ENCODE peak calls at places on chromosomes 5 and 9, in four cellular contexts. K is heart right ventricle; R is CD8-positive, alpha-beta T cell; E is GM23248. C is an unnamed sample. For H3K9me3 and H3K4me1, the result is how much of the 10 kb centered on the place peaks cover.

GRCh38 chr5:54718647-54719046 is 201.1 kb downstream of the SNX18 start:
- DNase-seq in E (peak), R (no peak), K (peak), C (peak)

GRCh38 chr5:107026098-107026497 is 644.6 kb downstream of the EFNA5 start:
- DNase-seq in K (no peak), E (no peak), R (no peak), C (no peak)

GRCh38 chr9:134217431-134218210 is 53.3 kb upstream of the RNU6ATAC start:
- DNase-seq in R (no peak), K (no peak), E (no peak), C (no peak)

GRCh38 chr9:133492061-133493021 is 13.4 kb upstream of the SLC2A6 start:
- DNase-seq in K (no peak), E (peak), R (no peak), C (no peak)

GRCh38 chr5:5906778-5907177 is 471.6 kb downstream of the MED10 start:
- DNase-seq in R (no peak), K (no peak), E (no peak), C (no peak)

GRCh38 chr5:14995229-14995628 is 123.7 kb upstream of the ANKH start:
- DNase-seq in E (no peak), R (no peak), K (no peak), C (no peak)

GRCh38 chr9:18485691-18486090 is 11.7 kb downstream of the ADAMTSL1 start:
- DNase-seq in R (no peak), E (peak), K (no peak), C (no peak)

GRCh38 chr5:68343421-68343826 is 127.9 kb downstream of the PIK3R1 start:
- DNase-seq in K (peak), R (no peak), E (peak), C (peak)

GRCh38 chr5:170480277-170480676 is 23.5 kb upstream of the KCNIP1 start:
- DNase-seq in E (no peak), R (no peak), K (no peak), C (no peak)

GRCh38 chr5:4700082-4700481 is 440.0 kb upstream of the ADAMTS16 start:
- DNase-seq in R (no peak), K (peak), E (peak), C (no peak)

GRCh38 chr9:21688108-21689102 is 114.0 kb upstream of the MTAP start:
- DNase-seq in E (peak), K (no peak), R (no peak), C (no peak)

GRCh38 chr9:93471135-93471534 is 17.8 kb upstream of the FAM120AOS start:
- DNase-seq in E (peak), K (no peak), R (no peak), C (no peak)

GRCh38 chr5:38878391-38879090 is 32.7 kb downstream of the OSMR start:
- DNase-seq in E (no peak), R (no peak), K (no peak), C (no peak)

GRCh38 chr5:54669845-54670635 is 152.5 kb downstream of the SNX18 start:
- DNase-seq in R (no peak), K (no peak), E (no peak), C (no peak)

GRCh38 chr5:137994556-137994955 is 38.3 kb downstream of the FAM13B start:
- DNase-seq in E (no peak), K (no peak), R (no peak), C (no peak)

GRCh38 chr9:131700765-131701433 is 39.0 kb downstream of the RAPGEF1 start:
- DNase-seq in K (no peak), E (no peak), R (no peak), C (no peak)

GRCh38 chr9:114387678-114388431 is at the start of gene AKNA:
- DNase-seq in R (peak), K (peak), E (peak), C (peak)

GRCh38 chr5:64229163-64229774 is 63.6 kb downstream of the RNF180 start:
- DNase-seq in R (no peak), E (peak), K (no peak), C (no peak)

GRCh38 chr5:13003457-13003856 is 941.0 kb downstream of the DNAH5 start:
- DNase-seq in E (no peak), R (no peak), K (no peak), C (no peak)

GRCh38 chr5:177412603-177413233 is 3.4 kb upstream of the F12 start:
- DNase-seq in R (no peak), E (no peak), K (no peak), C (no peak)

GRCh38 chr5:157265714-157266285 is at the start of gene CYFIP2:
- DNase-seq in R (peak), K (no peak), E (peak), C (peak)

GRCh38 chr5:80591352-80591751 is 21.3 kb upstream of the ANKRD34B start:
- DNase-seq in R (no peak), K (no peak), E (peak), C (no peak)

GRCh38 chr9:31519826-31520225 is 864.6 kb upstream of the ACO1 start:
- DNase-seq in E (no peak), R (no peak), K (no peak), C (no peak)

GRCh38 chr5:56369333-56369947 is 136.3 kb upstream of the ANKRD55 start:
- DNase-seq in E (no peak), K (no peak), R (no peak), C (no peak)

GRCh38 chr9:27645166-27645840 is 72.0 kb upstream of the C9orf72 start:
- DNase-seq in K (no peak), E (no peak), R (no peak), C (no peak)

GRCh38 chr9:118336952-118337349 is 632.7 kb downstream of the TLR4 start:
- DNase-seq in R (no peak), E (no peak), K (no peak), C (no peak)
- H3K9me3 ChIP-seq in R (under half), E (under half), K (under half), C (under half)

DNA sequence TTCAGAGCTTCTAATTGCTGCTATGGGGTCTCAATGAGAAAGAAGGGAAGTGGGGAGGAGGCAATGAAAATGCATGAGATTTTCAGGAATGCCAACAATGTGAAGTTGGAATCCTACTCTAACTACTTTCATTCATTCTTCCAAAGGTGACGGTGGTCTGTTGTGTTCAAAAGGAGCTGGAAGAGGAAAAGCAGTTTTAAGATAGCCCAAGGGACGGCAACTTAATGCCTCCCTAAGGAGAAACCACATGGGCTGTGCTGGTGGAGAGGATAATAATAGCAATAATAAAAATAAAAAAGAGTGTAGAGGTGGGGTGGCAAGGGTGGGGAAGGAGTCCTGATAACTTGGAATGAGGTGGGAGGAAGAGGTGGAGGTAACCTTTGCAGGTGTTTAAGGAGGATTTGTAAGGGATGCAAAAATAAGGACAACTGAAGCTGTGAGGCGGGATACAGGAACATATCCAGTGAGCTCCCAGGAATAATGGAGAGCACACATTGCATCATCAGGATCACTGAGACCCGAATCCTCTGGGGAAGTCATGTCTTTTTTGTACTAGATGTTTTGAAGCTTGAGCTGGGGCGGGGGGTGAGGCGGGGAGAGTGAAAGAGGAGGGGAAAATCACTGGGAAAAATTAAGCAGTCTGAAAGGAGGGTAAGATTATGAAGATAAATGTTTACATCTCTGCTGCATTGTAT is 120.0 kb upstream of the TMEM161B start:
- DNase-seq in K (no peak), R (no peak), E (no peak), C (no peak)
- H3K4me1 ChIP-seq in K (under half), R (under half), E (under half), C (under half)

GRCh38 chr9:136882109-136882946 is 4.0 kb upstream of the TRAF2 start:
- DNase-seq in E (peak), K (peak), R (peak), C (peak)

GRCh38 chr9:136880651-136881050 is 5.7 kb upstream of the TRAF2 start:
- DNase-seq in K (no peak), E (no peak), R (no peak), C (no peak)

GRCh38 chr9:136885950-136886578 is at the start of gene TRAF2:
- DNase-seq in K (peak), E (peak), R (peak), C (peak)

GRCh38 chr9:136886610-136887597 is 588 bp downstream of the TRAF2 start:
- DNase-seq in R (peak), E (peak), K (no peak), C (no peak)

DNA sequence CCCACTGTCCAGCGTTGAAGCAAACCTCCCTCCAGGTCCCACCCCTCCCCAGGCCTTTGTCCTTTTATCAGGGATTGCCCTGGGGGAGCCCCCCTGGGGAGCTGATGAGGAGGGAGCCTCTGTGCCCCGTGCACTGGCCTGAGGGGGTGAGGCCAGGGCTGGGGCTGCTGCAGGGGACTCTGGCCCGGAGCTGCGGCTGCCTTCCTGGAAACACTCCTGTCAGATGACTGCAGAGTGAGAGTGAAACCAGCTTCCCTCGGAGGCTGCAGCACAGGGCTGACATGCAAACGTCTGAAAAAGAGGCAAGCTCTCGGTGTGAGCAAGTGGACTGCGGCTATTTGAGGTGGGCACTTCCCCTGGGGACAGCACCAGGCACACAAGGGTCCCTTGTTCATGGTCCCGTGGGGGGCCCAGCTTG is 4.6 kb upstream of the TRAF2 start:
- DNase-seq in K (peak), E (peak), R (peak), C (no peak)
- H3K4me3 ChIP-seq in K (no peak), E (no peak), R (peak), C (no peak)

GRCh38 chr9:10875752-10876151 is 262.9 kb upstream of the PTPRD start:
- DNase-seq in E (no peak), R (no peak), K (no peak), C (no peak)

GRCh38 chr9:10873999-10874398 is 261.2 kb upstream of the PTPRD start:
- DNase-seq in R (no peak), E (no peak), K (no peak), C (no peak)

GRCh38 chr9:10876333-10876732 is 263.5 kb upstream of the PTPRD start:
- DNase-seq in K (no peak), R (no peak), E (no peak), C (no peak)
- H3K9me3 ChIP-seq in K (under half), R (under half), E (under half), C (under half)

GRCh38 chr5:135271533-135272310 is 127.3 kb downstream of the MACROH2A1 start:
- DNase-seq in E (peak), K (no peak), R (no peak), C (no peak)
- H3K4me1 ChIP-seq in E (under half), K (under half), R (under half), C (under half)

GRCh38 chr9:123642291-123643278 is 286.6 kb downstream of the CRB2 start:
- DNase-seq in K (peak), E (no peak), R (no peak), C (no peak)

GRCh38 chr9:123643518-123643917 is 286.4 kb downstream of the DENND1A start:
- DNase-seq in E (no peak), R (no peak), K (no peak), C (no peak)

GRCh38 chr9:123647145-123647544 is 282.8 kb downstream of the DENND1A start:
- DNase-seq in E (no peak), K (no peak), R (no peak), C (no peak)

GRCh38 chr9:123645762-123646161 is 284.2 kb downstream of the DENND1A start:
- DNase-seq in K (no peak), E (no peak), R (no peak), C (no peak)

GRCh38 chr9:123645126-123645525 is 284.8 kb downstream of the DENND1A start:
- DNase-seq in E (no peak), K (no peak), R (no peak), C (no peak)
- H3K4me3 ChIP-seq in E (no peak), K (no peak), R (no peak), C (no peak)

C was measured in ascending aorta.